ENCODE peak calls at places on chromosomes 4 and X, in seven cellular contexts. W is GM20000, T is transverse colon, U is IMR-90, M is gastrocnemius medialis, C is mammary epithelial cell, Y is activated B cell treated with CpG ODN at 0.5 μM for 24 hours. X is an unnamed sample.

GRCh38 chr4:17033256-17034245 is 135.1 kb upstream of the LDB2 start:
- DNase-seq in W (no peak), T (no peak), U (peak), M (no peak), C (no peak), Y (no peak), X (no peak)

GRCh38 chr4:153222790-153223417 is 18.7 kb downstream of the TRIM2 start:
- DNase-seq in W (peak), T (peak), U (peak), M (peak), C (peak), Y (peak), X (no peak)

GRCh38 chr4:139978692-139979091 is 175.3 kb downstream of the MAML3 start:
- DNase-seq in W (peak), T (no peak), U (no peak), M (no peak), C (no peak), Y (peak), X (no peak)

GRCh38 chrX:101442095-101442494 is 34.1 kb downstream of the HNRNPH2 start:
- DNase-seq in W (no peak), T (no peak), U (no peak), M (no peak), C (no peak), Y (no peak), X (no peak)

GRCh38 chr4:91636083-91636482 is 667.7 kb upstream of the GRID2 start:
- DNase-seq in W (no peak), T (no peak), U (no peak), M (no peak), C (no peak), Y (no peak), X (no peak)

GRCh38 chr4:1460967-1461868 is 55.0 kb upstream of the NKX1-1 start:
- DNase-seq in W (no peak), T (no peak), U (no peak), M (no peak), C (no peak), Y (no peak), X (no peak)

GRCh38 chr4:77922158-77923094 is 59.8 kb downstream of the MRPL1 start:
- DNase-seq in W (no peak), T (no peak), U (peak), M (no peak), C (no peak), Y (no peak), X (no peak)

GRCh38 chr4:80492761-80493160 is 157.2 kb downstream of the CFAP299 start:
- DNase-seq in W (no peak), T (peak), U (no peak), M (peak), C (peak), Y (no peak), X (no peak)

GRCh38 chr4:113328514-113328913 is 279.1 kb downstream of the ANK2 start:
- DNase-seq in W (no peak), T (no peak), U (no peak), M (no peak), C (no peak), Y (no peak), X (no peak)

GRCh38 chr4:72701987-72702819 is 133.2 kb upstream of the ADAMTS3 start:
- DNase-seq in W (peak), T (no peak), U (peak), M (no peak), C (peak), Y (no peak), X (no peak)

GRCh38 chr4:95572304-95572991 is 23.7 kb upstream of the UNC5C start:
- DNase-seq in W (no peak), T (peak), U (no peak), M (no peak), C (peak), Y (no peak), X (no peak)

GRCh38 chrX:46279925-46280313 is 265.3 kb downstream of the ZNF674 start:
- DNase-seq in W (no peak), T (no peak), U (peak), M (no peak), C (peak), Y (no peak), X (no peak)

GRCh38 chr4:146158036-146158745 is 17.3 kb upstream of the LSM6 start:
- DNase-seq in W (no peak), T (no peak), U (no peak), M (no peak), C (no peak), Y (no peak), X (no peak)

GRCh38 chr4:12488672-12489071 is 995.5 kb downstream of the RAB28 start:
- DNase-seq in W (no peak), T (no peak), U (no peak), M (no peak), C (no peak), Y (no peak), X (no peak)

GRCh38 chrX:12975999-12976558 is 1.2 kb downstream of the TMSB4X start:
- DNase-seq in W (no peak), T (no peak), U (peak), M (no peak), C (no peak), Y (no peak), X (no peak)

GRCh38 chrX:1483843-1484637 is 31.3 kb upstream of the ASMTL start:
- DNase-seq in W (peak), T (no peak), U (no peak), M (no peak), C (no peak), Y (no peak), X (no peak)

GRCh38 chr4:97309111-97309510 is 834.2 kb downstream of the STPG2 start:
- DNase-seq in W (no peak), T (no peak), U (no peak), M (no peak), C (no peak), Y (no peak), X (no peak)

GRCh38 chrX:150594584-150594983 is 26.2 kb downstream of the MTM1 start:
- DNase-seq in W (no peak), T (no peak), U (no peak), M (no peak), C (no peak), Y (no peak), X (no peak)

GRCh38 chr4:149791836-149792235 is 23.8 kb downstream of the IQCM start:
- DNase-seq in W (no peak), T (no peak), U (peak), M (no peak), C (no peak), Y (no peak), X (no peak)

GRCh38 chr4:52572936-52573485 is 86.1 kb downstream of the USP46 start:
- DNase-seq in W (no peak), T (no peak), U (peak), M (no peak), C (peak), Y (no peak), X (no peak)

GRCh38 chrX:152647978-152648377 is 10.3 kb downstream of the GABRQ start:
- DNase-seq in W (no peak), T (no peak), U (no peak), M (no peak), C (no peak), Y (no peak), X (no peak)

GRCh38 chrX:110417128-110417527 is 58.5 kb downstream of the RTL9 start:
- DNase-seq in W (no peak), T (no peak), U (no peak), M (no peak), C (no peak), Y (no peak), X (no peak)

GRCh38 chr4:83582289-83582756 is 46.4 kb downstream of the GPAT3 start:
- DNase-seq in W (no peak), T (peak), U (no peak), M (peak), C (peak), Y (peak), X (no peak)

GRCh38 chr4:16530688-16531635 is 304.7 kb upstream of the TAPT1 start:
- DNase-seq in W (no peak), T (no peak), U (peak), M (no peak), C (no peak), Y (no peak), X (no peak)

GRCh38 chr4:22957774-22958173 is 265.0 kb downstream of the GBA3 start:
- DNase-seq in W (no peak), T (no peak), U (no peak), M (no peak), C (no peak), Y (no peak), X (no peak)

GRCh38 chr4:22959483-22959882 is 266.7 kb downstream of the GBA3 start:
- DNase-seq in W (no peak), T (no peak), U (no peak), M (no peak), C (no peak), Y (no peak), X (no peak)

DNA sequence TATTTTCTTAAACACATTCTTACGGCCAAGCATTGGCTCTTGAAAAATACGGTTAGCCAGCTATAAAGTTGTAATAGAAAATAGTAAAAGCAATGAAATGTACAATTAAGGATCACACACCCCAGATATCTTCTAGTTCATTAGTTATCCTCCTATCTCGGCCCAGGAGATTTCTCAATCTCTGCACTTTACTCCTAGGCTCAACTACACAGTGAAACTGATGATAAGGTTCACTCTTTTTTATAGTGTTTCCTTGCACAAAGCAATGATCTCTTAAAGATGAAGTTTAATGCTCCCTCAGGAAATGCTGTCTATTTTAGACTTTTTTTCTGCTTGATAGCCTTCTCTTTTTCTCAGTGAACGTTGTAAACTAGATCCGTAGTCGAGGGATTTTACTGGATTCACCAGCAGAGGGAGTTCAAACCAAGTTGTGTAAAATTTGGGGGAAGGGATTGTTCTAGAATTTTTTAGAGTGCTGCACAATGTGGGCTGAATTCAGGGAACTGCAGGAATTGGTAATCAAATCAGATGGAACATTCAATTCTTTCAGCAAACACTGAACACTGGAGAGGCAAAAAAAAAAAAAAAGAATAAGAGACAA is 269.5 kb downstream of the GBA3 start:
- DNase-seq in W (no peak), T (no peak), U (peak), M (no peak), C (peak), Y (no peak), X (no peak)
- TF ChIP-seq CTCF in W (no peak), T (peak), U (peak), M (no peak), C (peak), Y (no peak), X (no peak)

GRCh38 chrX:147738260-147738659 is 173.5 kb upstream of the FMR1 start:
- DNase-seq in W (no peak), T (no peak), U (no peak), M (no peak), C (no peak), Y (no peak), X (no peak)
- TF ChIP-seq CTCF in W (no peak), T (no peak), U (no peak), M (no peak), C (no peak), Y (no peak), X (no peak)

GRCh38 chr4:182826391-182826790 is 90.8 kb downstream of the DCTD start:
- DNase-seq in W (no peak), T (no peak), U (no peak), M (no peak), C (no peak), Y (no peak), X (no peak)

GRCh38 chr4:182828678-182829025 is 88.5 kb downstream of the DCTD start:
- DNase-seq in W (no peak), T (no peak), U (no peak), M (no peak), C (no peak), Y (no peak), X (no peak)

GRCh38 chr4:182829196-182829595 is 88.0 kb downstream of the DCTD start:
- DNase-seq in W (no peak), T (no peak), U (no peak), M (no peak), C (no peak), Y (no peak), X (no peak)

GRCh38 chr4:182827166-182827565 is 90.0 kb downstream of the DCTD start:
- DNase-seq in W (no peak), T (no peak), U (no peak), M (no peak), C (no peak), Y (no peak), X (no peak)

GRCh38 chr4:182827981-182828677 is 89.1 kb downstream of the DCTD start:
- DNase-seq in W (no peak), T (no peak), U (no peak), M (no peak), C (no peak), Y (no peak), X (no peak)
- TF ChIP-seq CTCF in W (no peak), T (no peak), U (no peak), M (no peak), C (no peak), Y (no peak), X (no peak)

DNA sequence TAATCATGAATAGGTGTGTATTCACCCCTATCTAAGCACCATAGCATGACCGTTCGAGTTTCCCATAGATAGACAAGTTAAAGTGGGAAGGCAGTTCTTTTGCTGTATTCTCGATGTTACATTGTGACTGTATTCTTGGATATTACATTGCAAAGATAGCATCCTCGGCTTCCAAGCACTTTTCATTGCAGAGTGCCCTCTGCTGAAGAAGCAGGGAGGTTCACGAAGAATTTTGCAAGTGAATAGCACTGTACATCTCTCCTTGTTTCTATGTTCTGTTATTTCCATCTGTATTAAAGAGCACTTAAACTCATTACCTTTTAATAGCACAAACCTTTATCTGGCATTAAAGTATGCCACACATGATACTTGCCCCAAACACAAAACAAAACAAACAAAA is 426.7 kb upstream of the ARX start:
- DNase-seq in W (no peak), T (no peak), U (no peak), M (no peak), C (no peak), Y (no peak), X (no peak)
- TF ChIP-seq CTCF in W (no peak), T (no peak), U (no peak), M (no peak), C (peak), Y (no peak), X (no peak)

GRCh38 chr4:170581969-170582368 is 492.2 kb upstream of the AADAT start:
- DNase-seq in W (no peak), T (no peak), U (no peak), M (no peak), C (no peak), Y (no peak), X (no peak)

GRCh38 chr4:170581322-170581721 is 491.6 kb upstream of the AADAT start:
- DNase-seq in W (no peak), T (no peak), U (no peak), M (no peak), C (no peak), Y (no peak), X (no peak)

GRCh38 chr4:170580651-170581050 is 490.9 kb upstream of the AADAT start:
- DNase-seq in W (no peak), T (no peak), U (no peak), M (no peak), C (no peak), Y (no peak), X (no peak)
- TF ChIP-seq CTCF in W (no peak), T (no peak), U (no peak), M (no peak), C (no peak), Y (no peak), X (no peak)

DNA sequence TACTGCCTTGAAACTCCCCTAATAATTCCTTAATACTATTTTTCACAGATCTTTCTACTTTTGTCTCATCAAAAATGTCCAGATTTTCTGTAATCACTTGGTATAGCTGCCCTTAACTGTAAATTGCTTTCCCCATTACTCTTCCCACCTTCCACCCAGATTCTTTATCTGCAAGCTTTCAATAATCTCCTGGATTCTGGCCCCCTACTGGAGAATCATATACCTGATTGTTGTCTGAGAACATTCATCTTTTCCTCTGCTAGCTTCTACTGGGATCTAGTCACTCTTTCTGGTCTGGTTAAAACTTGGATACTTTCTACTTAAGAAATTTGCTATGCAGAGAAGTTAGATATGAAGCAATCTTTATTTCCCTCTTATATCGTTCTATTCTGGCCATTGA is 552.6 kb downstream of the PCDH19 start:
- DNase-seq in W (no peak), T (no peak), U (no peak), M (no peak), C (no peak), Y (no peak), X (no peak)
- TF ChIP-seq CTCF in W (no peak), T (no peak), U (no peak), M (no peak), C (peak), Y (no peak), X (no peak)